ENCODE peak calls at places on chromosome 1, in seven cellular contexts. Y is effector memory CD8-positive, alpha-beta T cell; I is CD8-positive, alpha-beta T cell; F is right lobe of liver; Z is EH; Q is nephron progenitor cell; V is Caki2. S is an unnamed sample.

GRCh38 chr1:33727310-33727709 is 136.6 kb upstream of the HMGB4 start:
- DNase-seq in Y (no peak), I (no peak), F (no peak), Z (no peak), Q (no peak), V (no peak), S (no peak)

GRCh38 chr1:61337981-61338848 is 255.9 kb downstream of the NFIA start:
- DNase-seq in Y (no peak), I (no peak), F (peak), Z (peak), Q (peak), V (peak), S (no peak)

GRCh38 chr1:7261490-7261889 is 476.2 kb downstream of the CAMTA1 start:
- DNase-seq in Y (no peak), I (no peak), F (no peak), Z (no peak), Q (no peak), V (no peak), S (no peak)

GRCh38 chr1:46549697-46550681 is 1.5 kb downstream of the KNCN start:
- DNase-seq in Y (peak), I (peak), F (no peak), Z (peak), Q (peak), V (no peak), S (peak)

GRCh38 chr1:205344010-205344808 is 12.5 kb downstream of the KLHDC8A start:
- DNase-seq in Y (peak), I (peak), F (no peak), Z (peak), Q (peak), V (no peak), S (no peak)

GRCh38 chr1:246801241-246802020 is 77.2 kb downstream of the SCCPDH start:
- DNase-seq in Y (no peak), I (no peak), F (peak), Z (no peak), Q (no peak), V (no peak), S (no peak)

GRCh38 chr1:8018492-8019228 is 7.4 kb downstream of the ERRFI1 start:
- DNase-seq in Y (no peak), I (no peak), F (no peak), Z (no peak), Q (no peak), V (peak), S (no peak)

GRCh38 chr1:20216574-20216973 is 30.3 kb upstream of the PLA2G2C start:
- DNase-seq in Y (no peak), I (no peak), F (no peak), Z (peak), Q (no peak), V (no peak), S (peak)

GRCh38 chr1:216665381-216665780 is 57.8 kb downstream of the ESRRG start:
- DNase-seq in Y (no peak), I (no peak), F (no peak), Z (peak), Q (no peak), V (no peak), S (no peak)

GRCh38 chr1:66540434-66541032 is 6.6 kb downstream of the SGIP1 start:
- DNase-seq in Y (no peak), I (no peak), F (no peak), Z (peak), Q (no peak), V (peak), S (no peak)

GRCh38 chr1:62720946-62721554 is 32.9 kb upstream of the DOCK7 start:
- DNase-seq in Y (no peak), I (no peak), F (no peak), Z (no peak), Q (no peak), V (no peak), S (no peak)

GRCh38 chr1:164671597-164672327 is 112.8 kb downstream of the PBX1 start:
- DNase-seq in Y (no peak), I (no peak), F (no peak), Z (peak), Q (no peak), V (no peak), S (no peak)

GRCh38 chr1:1969505-1969900 is 34.1 kb downstream of the CFAP74 start:
- DNase-seq in Y (no peak), I (no peak), F (no peak), Z (no peak), Q (no peak), V (no peak), S (no peak)

GRCh38 chr1:24139159-24139489 is 3.8 kb downstream of the IL22RA1 start:
- DNase-seq in Y (no peak), I (no peak), F (no peak), Z (no peak), Q (no peak), V (no peak), S (no peak)

GRCh38 chr1:182259963-182260362 is 131.6 kb downstream of the GLUL start:
- DNase-seq in Y (no peak), I (no peak), F (no peak), Z (peak), Q (no peak), V (no peak), S (no peak)

GRCh38 chr1:57063427-57063826 is 97.6 kb upstream of the C8B start:
- DNase-seq in Y (no peak), I (no peak), F (no peak), Z (no peak), Q (no peak), V (no peak), S (no peak)

GRCh38 chr1:35111106-35111505 is 31.9 kb downstream of the ZMYM1 start:
- DNase-seq in Y (no peak), I (no peak), F (no peak), Z (peak), Q (no peak), V (no peak), S (no peak)

GRCh38 chr1:28129150-28129549 is 40.7 kb upstream of the EYA3 start:
- DNase-seq in Y (no peak), I (no peak), F (no peak), Z (peak), Q (no peak), V (peak), S (no peak)

GRCh38 chr1:201093561-201093960 is 18.7 kb downstream of the CACNA1S start:
- DNase-seq in Y (no peak), I (no peak), F (no peak), Z (no peak), Q (no peak), V (no peak), S (no peak)

GRCh38 chr1:154425172-154425571 is 20.0 kb downstream of the IL6R start:
- DNase-seq in Y (no peak), I (no peak), F (no peak), Z (no peak), Q (no peak), V (no peak), S (no peak)

GRCh38 chr1:196376648-196377295 is 231.5 kb downstream of the KCNT2 start:
- DNase-seq in Y (no peak), I (no peak), F (no peak), Z (no peak), Q (no peak), V (no peak), S (no peak)

GRCh38 chr1:26999440-26999987 is 6.0 kb downstream of the TRNP1 start:
- DNase-seq in Y (no peak), I (no peak), F (peak), Z (peak), Q (peak), V (peak), S (no peak)

GRCh38 chr1:26031903-26032220 is 10.3 kb downstream of the EXTL1 start:
- DNase-seq in Y (no peak), I (no peak), F (no peak), Z (no peak), Q (no peak), V (no peak), S (no peak)

GRCh38 chr1:107557095-107557494 is 407.9 kb downstream of the VAV3 start:
- DNase-seq in Y (no peak), I (no peak), F (no peak), Z (no peak), Q (no peak), V (no peak), S (no peak)

GRCh38 chr1:147720557-147720956 is 39.8 kb downstream of the GJA5 start:
- DNase-seq in Y (no peak), I (no peak), F (no peak), Z (no peak), Q (no peak), V (no peak), S (no peak)

GRCh38 chr1:43834280-43835140 is 99.1 kb upstream of the ARTN start:
- DNase-seq in Y (no peak), I (no peak), F (no peak), Z (peak), Q (no peak), V (no peak), S (no peak)

GRCh38 chr1:190413142-190413541 is 64.5 kb downstream of the BRINP3 start:
- DNase-seq in Y (no peak), I (no peak), F (no peak), Z (no peak), Q (no peak), V (no peak), S (no peak)

GRCh38 chr1:22529901-22530621 is 33.2 kb upstream of the EPHA8 start:
- DNase-seq in Y (no peak), I (no peak), F (no peak), Z (peak), Q (no peak), V (no peak), S (no peak)

S was measured in mucosa of descending colon.